ENCODE peak calls at places on chromosomes 1 and 21, in four cellular contexts. S is K562, D is HepG2, K is GM12878. F is an unnamed sample.

GRCh38 chr1:67748630-67749029 is 63.6 kb downstream of the GADD45A start:
- DNase-seq in S (no peak), D (peak), K (peak), F (no peak)

GRCh38 chr1:30933874-30934252 is 25.3 kb upstream of the SDC3 start:
- DNase-seq in S (no peak), D (no peak), K (no peak), F (no peak)

GRCh38 chr1:228695015-228695955 is 40.0 kb upstream of the RHOU start:
- DNase-seq in S (no peak), D (peak), K (no peak), F (no peak)

GRCh38 chr1:67609942-67610341 is 75.1 kb upstream of the GADD45A start:
- DNase-seq in S (no peak), D (no peak), K (no peak), F (no peak)

GRCh38 chr1:94831636-94832035 is 11.5 kb downstream of the SLC44A3 start:
- DNase-seq in S (no peak), D (no peak), K (no peak), F (no peak)

GRCh38 chr21:25986928-25987327 is 183.6 kb downstream of the APP start:
- DNase-seq in S (no peak), D (no peak), K (no peak), F (no peak)

GRCh38 chr1:19426294-19427086 is 58.8 kb downstream of the CAPZB start:
- DNase-seq in S (no peak), D (peak), K (no peak), F (no peak)

GRCh38 chr1:244074559-244075171 is 23.6 kb downstream of the ZBTB18 start:
- DNase-seq in S (no peak), D (no peak), K (no peak), F (no peak)

GRCh38 chr1:183493540-183494245 is 21.4 kb downstream of the SMG7 start:
- DNase-seq in S (no peak), D (no peak), K (no peak), F (no peak)

GRCh38 chr1:55609630-55610029 is 394.5 kb upstream of the USP24 start:
- DNase-seq in S (no peak), D (no peak), K (no peak), F (no peak)

GRCh38 chr1:219629481-219629880 is 16.6 kb upstream of the ZC3H11B start:
- DNase-seq in S (no peak), D (no peak), K (no peak), F (no peak)

GRCh38 chr1:8422439-8423133 is 104.7 kb downstream of the SLC45A1 start:
- DNase-seq in S (peak), D (no peak), K (no peak), F (no peak)

GRCh38 chr1:227898502-227899140 is 49.1 kb downstream of the WNT9A start:
- DNase-seq in S (no peak), D (no peak), K (no peak), F (no peak)

GRCh38 chr1:192959657-192960186 is 99.4 kb downstream of the UCHL5 start:
- DNase-seq in S (no peak), D (no peak), K (no peak), F (no peak)

GRCh38 chr1:221602866-221603265 is 139.0 kb downstream of the DUSP10 start:
- DNase-seq in S (no peak), D (no peak), K (no peak), F (no peak)

GRCh38 chr1:51653127-51653526 is 36.2 kb downstream of the OSBPL9 start:
- DNase-seq in S (no peak), D (no peak), K (no peak), F (no peak)

GRCh38 chr1:234400773-234401172 is 27.5 kb downstream of the COA6 start:
- DNase-seq in S (no peak), D (no peak), K (peak), F (no peak)

GRCh38 chr1:163737261-163737660 is 415.5 kb downstream of the NUF2 start:
- DNase-seq in S (no peak), D (no peak), K (no peak), F (no peak)

GRCh38 chr21:45317401-45318145 is 29.9 kb upstream of the POFUT2 start:
- DNase-seq in S (no peak), D (peak), K (no peak), F (no peak)

GRCh38 chr1:39268906-39269305 is 64.4 kb downstream of the MACF1 start:
- DNase-seq in S (no peak), D (no peak), K (no peak), F (no peak)

GRCh38 chr1:248828845-248829244 is 3.1 kb upstream of the SH3BP5L start:
- DNase-seq in S (peak), D (peak), K (no peak), F (no peak)

GRCh38 chr1:8059161-8059622 is 33.1 kb upstream of the ERRFI1 start:
- DNase-seq in S (no peak), D (no peak), K (no peak), F (no peak)

GRCh38 chr1:24955161-24955560 is 25.1 kb upstream of the RUNX3 start:
- DNase-seq in S (no peak), D (no peak), K (no peak), F (no peak)

GRCh38 chr1:10387611-10388386 is 11.1 kb upstream of the PGD start:
- DNase-seq in S (peak), D (no peak), K (peak), F (no peak)

GRCh38 chr1:180562582-180562981 is 3.8 kb downstream of the OVAAL start:
- DNase-seq in S (no peak), D (no peak), K (no peak), F (no peak)

DNA sequence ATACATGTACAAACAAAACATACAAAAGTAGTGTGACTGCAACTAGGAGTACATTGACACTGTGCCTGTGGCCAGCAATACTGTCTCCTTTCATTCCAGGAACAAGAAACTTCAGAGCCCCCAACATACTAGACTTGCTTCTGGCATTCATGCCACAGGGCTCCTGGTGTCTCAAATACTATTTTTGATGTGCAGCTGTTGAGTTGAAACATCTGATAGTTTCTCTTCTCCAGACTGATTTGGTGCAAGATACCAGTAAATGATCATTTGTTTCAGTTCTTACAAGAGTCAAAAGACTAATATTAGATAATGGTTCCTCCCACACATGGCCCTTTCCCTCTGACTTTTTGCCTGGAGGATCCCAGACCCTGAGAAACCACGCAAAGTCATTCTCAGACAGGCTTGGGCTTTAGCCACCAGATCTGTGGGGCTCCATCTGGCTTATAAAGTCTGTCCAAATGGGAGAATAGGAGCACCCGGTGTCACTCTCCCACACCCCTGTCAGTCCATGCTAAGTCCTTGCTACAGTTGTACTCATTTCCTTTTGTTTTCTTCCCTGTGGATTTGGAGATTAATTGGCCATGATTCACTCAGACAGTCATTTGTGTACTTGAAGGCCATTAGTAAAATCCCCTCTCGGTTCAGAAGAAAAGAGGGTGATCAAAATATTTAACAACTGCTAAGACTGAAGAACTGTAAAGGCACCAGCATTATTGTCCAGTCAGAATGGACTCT is 163.5 kb upstream of the RUNX1 start:
- DNase-seq in S (no peak), D (no peak), K (no peak), F (no peak)
- TF ChIP-seq FOXM1 in S (no peak), D (no peak), K (no peak), F (no peak)

DNA sequence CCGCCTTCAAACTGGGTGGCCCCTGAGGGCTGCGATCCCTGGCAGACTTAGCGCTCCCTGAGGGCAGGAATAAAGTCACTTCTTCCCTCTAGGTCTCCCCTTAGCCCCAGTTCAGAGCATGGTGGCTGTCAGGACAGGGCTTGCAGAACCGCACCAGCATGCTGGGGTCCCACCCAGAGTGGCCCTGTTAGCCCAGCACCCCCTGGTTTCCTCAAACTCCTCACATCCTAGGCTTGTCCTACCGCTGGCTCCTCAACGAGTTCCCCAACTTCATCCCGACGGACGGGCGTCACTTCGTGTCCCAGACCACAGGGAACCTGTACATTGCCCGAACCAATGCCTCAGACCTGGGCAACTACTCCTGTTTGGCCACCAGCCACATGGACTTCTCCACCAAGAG is 15.8 kb downstream of the CNTN2 start:
- DNase-seq in S (no peak), D (no peak), K (no peak), F (no peak)
- TF ChIP-seq TARDBP in S (no peak), D (no peak), K (no peak), F (no peak)

DNA sequence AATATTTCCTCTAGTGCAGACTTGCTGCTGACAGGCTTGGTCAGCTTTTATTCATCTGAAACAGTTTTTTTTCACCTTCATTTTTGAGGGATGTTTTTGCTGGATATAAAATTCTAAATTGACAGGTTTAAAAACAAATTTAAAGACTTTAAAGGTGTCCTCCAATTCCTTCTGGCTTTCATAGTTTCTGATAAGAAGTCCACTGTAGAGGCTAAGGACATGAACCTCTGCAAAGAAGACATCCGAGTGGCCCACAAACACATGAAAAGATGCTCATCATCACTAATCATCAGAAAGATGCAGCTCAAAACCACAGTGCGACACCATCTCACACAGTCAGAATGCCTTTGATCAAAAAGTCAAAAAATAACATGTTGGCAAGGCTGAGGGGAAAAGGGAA is 42.0 kb upstream of the DYRK1A start:
- DNase-seq in S (no peak), D (no peak), K (no peak), F (no peak)
- TF ChIP-seq FOXM1 in S (no peak), D (no peak), K (no peak), F (no peak)

GRCh38 chr1:61131716-61132115 is 49.4 kb downstream of the NFIA start:
- DNase-seq in S (no peak), D (no peak), K (no peak), F (no peak)

GRCh38 chr1:61132176-61133047 is 50.1 kb downstream of the NFIA start:
- DNase-seq in S (no peak), D (no peak), K (no peak), F (no peak)

GRCh38 chr1:61131248-61131647 is 48.9 kb downstream of the NFIA start:
- DNase-seq in S (no peak), D (no peak), K (no peak), F (no peak)

GRCh38 chr1:61133048-61134019 is 51.0 kb downstream of the NFIA start:
- DNase-seq in S (no peak), D (no peak), K (no peak), F (no peak)

GRCh38 chr1:61130338-61131000 is 48.1 kb downstream of the NFIA start:
- DNase-seq in S (no peak), D (no peak), K (no peak), F (no peak)
- TF ChIP-seq TARDBP in S (no peak), D (no peak), K (no peak), F (no peak)

DNA sequence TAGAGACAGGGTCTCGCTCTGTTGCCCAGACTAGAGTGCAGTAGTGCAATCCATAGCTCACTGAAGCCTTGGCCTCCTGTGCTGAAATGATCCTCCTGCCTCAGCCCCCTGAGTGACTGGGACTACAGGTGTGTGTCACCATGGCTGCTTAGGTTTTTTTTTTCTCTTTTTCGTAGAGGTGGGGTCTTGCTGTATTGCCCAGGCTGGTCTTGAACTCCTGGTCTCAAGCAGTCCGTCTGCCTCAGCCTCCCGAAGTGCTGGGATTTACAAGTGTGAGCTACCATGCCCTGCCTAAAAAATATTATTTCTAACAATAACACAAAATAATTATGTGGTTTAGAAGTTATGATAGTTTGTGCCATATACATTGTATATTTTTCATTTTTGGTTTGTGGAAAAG is 9.9 kb downstream of the CAMTA1 start:
- DNase-seq in S (no peak), D (no peak), K (no peak), F (no peak)
- TF ChIP-seq FOXM1 in S (no peak), D (no peak), K (no peak), F (no peak)